ENCODE peak calls at places on chromosomes 16 and 17, in six cellular contexts. N is choroid plexus epithelial cell, T is AG09309, M is hepatocyte, R is SJSA1, C is heart left ventricle. K is an unnamed sample.

GRCh38 chr17:17548044-17548443 is 43.5 kb downstream of the PEMT start:
- DNase-seq in N (no peak), T (no peak), M (no peak), R (no peak), C (peak; percentile 36), K (no peak)

GRCh38 chr16:19168173-19169080 is at the start of gene SYT17:
- DNase-seq in N (no peak), T (no peak), M (peak; percentile 68), R (peak; percentile 23), C (peak; percentile 56), K (peak; percentile 80)

GRCh38 chr16:23072084-23072599 is 77.1 kb downstream of the USP31 start:
- DNase-seq in N (peak; percentile 87), T (peak; percentile 33), M (no peak), R (no peak), C (peak; percentile 92), K (no peak)

GRCh38 chr16:29029168-29029994 is 44.5 kb downstream of the LAT start:
- DNase-seq in N (peak; percentile 96), T (peak; percentile 73), M (peak; percentile 65), R (peak; percentile 95), C (no peak), K (no peak)

GRCh38 chr17:17712268-17712924 is 31.1 kb downstream of the RAI1 start:
- DNase-seq in N (peak; percentile 91), T (peak; percentile 68), M (peak; percentile 63), R (peak; percentile 63), C (no peak), K (no peak)

GRCh38 chr17:68248199-68248825 is 469 bp downstream of the AMZ2 start:
- DNase-seq in N (peak; percentile 83), T (peak; percentile 32), M (peak; percentile 66), R (no peak), C (no peak), K (no peak)

GRCh38 chr16:11484691-11485258 is 101.9 kb downstream of the LITAF start:
- DNase-seq in N (peak; percentile 29), T (no peak), M (no peak), R (peak; percentile 40), C (no peak), K (no peak)

GRCh38 chr17:31561469-31562412 is 170.3 kb downstream of the RAB11FIP4 start:
- DNase-seq in N (no peak), T (no peak), M (peak; percentile 50), R (no peak), C (no peak), K (no peak)

GRCh38 chr16:57801098-57801855 is 1.0 kb downstream of the KIFC3 start:
- DNase-seq in N (peak; percentile 78), T (no peak), M (peak; percentile 67), R (peak; percentile 75), C (no peak), K (peak; percentile 40)

GRCh38 chr17:67469208-67469980 is 92.3 kb downstream of the PITPNC1 start:
- DNase-seq in N (peak; percentile 39), T (no peak), M (peak; percentile 34), R (no peak), C (no peak), K (no peak)

GRCh38 chr17:75625813-75626486 is 7.3 kb upstream of the SMIM5 start:
- DNase-seq in N (peak; percentile 49), T (no peak), M (peak; percentile 70), R (no peak), C (no peak), K (no peak)

GRCh38 chr17:36608794-36609497 is 7.6 kb downstream of the MRM1 start:
- DNase-seq in N (peak; percentile 87), T (no peak), M (peak; percentile 66), R (no peak), C (peak; percentile 44), K (peak; percentile 25)

GRCh38 chr16:49857423-49858181 is 1.7 kb upstream of the ZNF423 start:
- DNase-seq in N (peak; percentile 71), T (no peak), M (peak; percentile 85), R (peak; percentile 71), C (peak; percentile 69), K (peak; percentile 82)

GRCh38 chr17:79840204-79840988 is 1.2 kb upstream of the CBX4 start:
- DNase-seq in N (peak; percentile 55), T (no peak), M (peak; percentile 78), R (peak; percentile 42), C (peak; percentile 80), K (peak; percentile 86)

GRCh38 chr16:74280448-74280847 is 16.2 kb upstream of the PSMD7 start:
- DNase-seq in N (no peak), T (no peak), M (no peak), R (no peak), C (no peak), K (no peak)

GRCh38 chr16:69861276-69862030 is 89.7 kb upstream of the CLEC18A start:
- DNase-seq in N (peak; percentile 90), T (peak; percentile 58), M (peak; percentile 57), R (peak; percentile 46), C (peak; percentile 66), K (no peak)

GRCh38 chr17:73643012-73643845 is 1.0 kb downstream of the SDK2 start:
- DNase-seq in N (no peak), T (no peak), M (peak; percentile 46), R (no peak), C (peak; percentile 56), K (no peak)

GRCh38 chr17:45703348-45703747 is 80.8 kb upstream of the CRHR1 start:
- DNase-seq in N (no peak), T (no peak), M (no peak), R (no peak), C (no peak), K (no peak)

GRCh38 chr16:3873482-3874173 is 6.9 kb downstream of the CREBBP start:
- DNase-seq in N (no peak), T (no peak), M (no peak), R (no peak), C (no peak), K (no peak)

GRCh38 chr16:49833055-49833454 is 22.9 kb downstream of the ZNF423 start:
- DNase-seq in N (no peak), T (no peak), M (peak; percentile 71), R (no peak), C (peak; percentile 81), K (no peak)

GRCh38 chr17:56583772-56584171 is 9.7 kb upstream of the NOG start:
- DNase-seq in N (no peak), T (no peak), M (no peak), R (no peak), C (no peak), K (no peak)

GRCh38 chr17:55420776-55421178 is 858 bp downstream of the MMD start:
- DNase-seq in N (no peak), T (no peak), M (peak; percentile 47), R (peak; percentile 54), C (peak; percentile 66), K (peak; percentile 32)

GRCh38 chr17:3843935-3844516 is 2.0 kb downstream of the NCBP3 start:
- DNase-seq in N (peak; percentile 62), T (no peak), M (peak; percentile 63), R (no peak), C (no peak), K (no peak)

GRCh38 chr16:17467923-17468540 is 2.7 kb downstream of the XYLT1 start:
- DNase-seq in N (peak; percentile 50), T (no peak), M (peak; percentile 82), R (peak; percentile 64), C (peak; percentile 72), K (peak; percentile 41)

GRCh38 chr17:76204277-76204676 is 36.0 kb downstream of the RNF157 start:
- DNase-seq in N (peak; percentile 83), T (no peak), M (no peak), R (peak; percentile 54), C (no peak), K (no peak)

GRCh38 chr17:48816774-48817590 is at the start of gene TTLL6:
- DNase-seq in N (peak; percentile 86), T (no peak), M (peak; percentile 89), R (peak; percentile 46), C (peak; percentile 88), K (peak; percentile 76)

GRCh38 chr17:83091257-83092141 is 12.1 kb downstream of the METRNL start:
- DNase-seq in N (no peak), T (no peak), M (peak; percentile 87), R (no peak), C (peak; percentile 67), K (peak; percentile 72)
- H3K4me3 ChIP-seq in N (no peak overlapping the region), T (no peak overlapping the region), M (no peak overlapping the region), R (no peak overlapping the region), C (no peak overlapping the region), K (no peak overlapping the region)

DNA sequence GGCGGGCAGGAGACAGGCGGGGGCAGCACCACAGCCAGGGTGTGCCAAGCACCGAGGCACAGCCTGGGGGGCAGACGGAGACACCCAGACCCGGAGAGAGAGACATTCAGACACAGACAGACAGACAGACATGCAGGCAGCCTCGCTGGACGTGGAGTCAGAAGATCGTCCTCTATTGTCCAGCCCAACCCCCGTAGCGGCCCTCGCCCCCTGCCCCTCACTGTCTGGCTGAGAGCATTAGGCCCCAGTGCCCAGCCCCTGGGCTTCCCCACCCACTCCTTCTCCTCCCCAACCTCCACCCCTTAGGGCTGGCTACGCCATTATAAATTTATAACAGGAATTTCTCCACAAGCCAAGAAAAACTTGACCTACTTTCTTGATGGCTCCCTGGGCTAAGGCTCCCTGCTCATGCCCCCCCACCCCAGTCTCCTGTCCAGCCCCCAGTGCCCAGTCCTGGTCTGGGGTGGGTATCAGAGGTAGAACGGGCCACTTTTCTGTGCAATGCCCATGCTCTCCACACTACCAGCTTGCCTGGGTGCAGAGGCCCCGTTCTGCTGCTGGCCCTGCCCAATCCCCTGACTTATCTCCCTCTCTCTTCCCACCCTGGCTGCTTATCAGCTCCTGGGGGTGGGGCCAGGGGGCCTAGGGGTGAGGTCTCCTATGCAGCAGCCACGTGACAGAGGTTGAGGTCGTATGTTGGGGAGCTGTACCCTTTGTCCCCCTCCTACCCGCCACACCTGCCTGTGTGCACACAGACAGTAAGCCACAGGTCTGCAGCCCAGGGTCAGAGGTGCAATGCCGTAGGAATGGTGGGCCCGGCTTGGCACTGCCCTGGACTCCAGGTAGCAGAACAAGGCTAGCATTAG is 9.9 kb downstream of the THRA start:
- DNase-seq in N (peak; percentile 26), T (no peak), M (peak; percentile 77), R (no peak), C (peak; percentile 37), K (peak; percentile 43)
- H3K4me3 ChIP-seq in N (no peak overlapping the region), T (no peak overlapping the region), M (no peak overlapping the region), R (no peak overlapping the region), C (peak overlapping the region; percentile 40), K (no peak overlapping the region)

DNA sequence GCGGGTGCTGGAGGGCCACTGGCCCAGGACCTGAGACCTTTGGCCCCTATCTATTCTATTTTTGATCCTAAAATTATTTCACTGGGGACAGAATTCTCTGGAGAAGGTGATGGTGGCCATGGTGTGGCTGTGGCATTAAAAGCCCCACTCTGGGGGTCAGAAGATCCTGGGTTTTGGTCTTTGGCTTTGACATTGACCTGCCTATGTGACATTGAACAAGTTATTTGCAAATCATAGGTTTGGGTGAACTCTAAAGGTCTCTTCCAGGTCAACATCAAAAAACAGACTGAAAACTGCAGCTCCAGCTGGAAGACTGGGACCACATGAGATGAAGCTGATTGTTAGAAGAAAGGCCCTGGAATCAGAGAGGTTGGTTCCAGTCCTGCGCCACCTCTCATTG is 2.3 kb upstream of the CDH1 start:
- DNase-seq in N (no peak), T (no peak), M (no peak), R (no peak), C (no peak), K (no peak)
- H3K4me3 ChIP-seq in N (no peak overlapping the region), T (no peak overlapping the region), M (no peak overlapping the region), R (no peak overlapping the region), C (no peak overlapping the region), K (no peak overlapping the region)

GRCh38 chr17:50547736-50548083 is 736 bp downstream of the SPATA20 start:
- DNase-seq in N (no peak), T (no peak), M (no peak), R (no peak), C (no peak), K (peak; percentile 64)
- H3K4me3 ChIP-seq in N (peak overlapping the region; percentile 70), T (peak overlapping the region; percentile 62), M (peak overlapping the region; percentile 46), R (peak overlapping the region; percentile 53), C (peak overlapping the region; percentile 59), K (peak overlapping the region; percentile 57)

GRCh38 chr16:90019201-90019542 is at the start of gene DBNDD1:
- DNase-seq in N (no peak), T (no peak), M (no peak), R (no peak), C (no peak), K (no peak)
- H3K4me3 ChIP-seq in N (peak within 1 kb of the TSS; percentile 58), T (peak within 1 kb of the TSS; percentile 45), M (peak within 1 kb of the TSS; percentile 97), R (peak within 1 kb of the TSS; percentile 48), C (peak within 1 kb of the TSS; percentile 57), K (peak within 1 kb of the TSS; percentile 89)